ENCODE peak calls at places on chromosome 9, in four cellular contexts. A is activated CD4-positive, alpha-beta memory T cell treated with anti-CD3 and anti-CD28 coated beads for 36 hours; D is CD4-positive, alpha-beta T cell; S is Kasumi-1. U is an unnamed sample.

GRCh38 chr9:93004561-93004960 is 53.9 kb upstream of the SUSD3 start:
- DNase-seq in S (no peak), A (no peak), D (no peak), U (no peak)

GRCh38 chr9:32431940-32432555 is 47.6 kb downstream of the ACO1 start:
- DNase-seq in S (no peak), A (peak; percentile 28), D (peak; percentile 32), U (peak; percentile 14)

GRCh38 chr9:119963258-119963797 is 594.1 kb upstream of the BRINP1 start:
- DNase-seq in S (no peak), A (no peak), D (no peak), U (no peak)

GRCh38 chr9:7320139-7320538 is 479.4 kb downstream of the DMAC1 start:
- DNase-seq in D (no peak), S (no peak), A (no peak), U (no peak)

GRCh38 chr9:8917978-8918739 is 1118.6 kb upstream of the DMAC1 start:
- DNase-seq in D (no peak), A (no peak), S (no peak), U (no peak)

GRCh38 chr9:32518276-32518675 is 7.7 kb downstream of the RIGI start:
- DNase-seq in S (no peak), A (no peak), D (no peak), U (no peak)

GRCh38 chr9:84974790-84975189 is 305.3 kb downstream of the NTRK2 start:
- DNase-seq in D (no peak), A (no peak), S (no peak), U (no peak)

GRCh38 chr9:132944294-132945185 is at the start of gene TSC1:
- DNase-seq in A (peak; percentile 98), S (peak; percentile 96), D (peak; percentile 98), U (peak; percentile 98)

GRCh38 chr9:109574061-109574882 is 76.2 kb upstream of the PTPN3 start:
- DNase-seq in A (no peak), D (no peak), S (peak; percentile 56), U (no peak)

GRCh38 chr9:106885451-106885850 is 22.5 kb downstream of the ZNF462 start:
- DNase-seq in S (no peak), D (no peak), A (no peak), U (no peak)

GRCh38 chr9:88536951-88537742 is 2.2 kb downstream of the NXNL2 start:
- DNase-seq in A (no peak), D (no peak), S (no peak), U (no peak)

GRCh38 chr9:134381671-134382505 is 55.6 kb downstream of the RXRA start:
- DNase-seq in D (no peak), A (peak; percentile 51), S (peak; percentile 83), U (peak; percentile 46)

GRCh38 chr9:129836342-129837007 is 1.2 kb downstream of the USP20 start:
- DNase-seq in S (peak; percentile 35), A (peak; percentile 65), D (peak; percentile 33), U (peak; percentile 17)

GRCh38 chr9:107621436-107621835 is 131.9 kb upstream of the KLF4 start:
- DNase-seq in S (no peak), A (no peak), D (no peak), U (no peak)

GRCh38 chr9:7520396-7520795 is 279.2 kb downstream of the DMAC1 start:
- DNase-seq in D (no peak), S (no peak), A (no peak), U (no peak)

GRCh38 chr9:111099199-111100005 is 61.1 kb upstream of the LPAR1 start:
- DNase-seq in D (no peak), S (no peak), A (no peak), U (no peak)

GRCh38 chr9:121557581-121558422 is 58.2 kb upstream of the GGTA1 start:
- DNase-seq in A (peak; percentile 13), S (peak; percentile 96), D (no peak), U (no peak)

GRCh38 chr9:2720179-2720654 is 2.9 kb downstream of the KCNV2 start:
- DNase-seq in S (no peak), A (no peak), D (no peak), U (no peak)

GRCh38 chr9:107751522-107752235 is 262.1 kb upstream of the KLF4 start:
- DNase-seq in D (no peak), S (no peak), A (no peak), U (no peak)

GRCh38 chr9:21030389-21031035 is 928 bp downstream of the HACD4 start:
- DNase-seq in D (no peak), S (peak; percentile 62), A (peak; percentile 52), U (no peak)

GRCh38 chr9:131997076-131997475 is 82.6 kb downstream of the MED27 start:
- DNase-seq in A (no peak), S (no peak), D (no peak), U (no peak)

GRCh38 chr9:117704024-117704575 is at the start of gene TLR4:
- DNase-seq in A (no peak), S (peak; percentile 72), D (no peak), U (no peak)

GRCh38 chr9:27749838-27750237 is 176.6 kb upstream of the C9orf72 start:
- DNase-seq in A (no peak), S (no peak), D (no peak), U (no peak)

GRCh38 chr9:20197976-20198685 is 409.3 kb upstream of the SLC24A2 start:
- DNase-seq in S (no peak), D (no peak), A (no peak), U (no peak)

GRCh38 chr9:133445293-133445969 is 14.3 kb upstream of the CACFD1 start:
- DNase-seq in S (no peak), A (no peak), D (no peak), U (no peak)

GRCh38 chr9:38084556-38084880 is 15.5 kb upstream of the SHB start:
- DNase-seq in A (no peak), S (peak; percentile 80), D (no peak), U (no peak)

U was measured in CD8-positive, alpha-beta memory T cell.